ENCODE peak calls at places on chromosomes 2 and 18, in five cellular contexts. V, X, G, D and U are unnamed samples.

GRCh38 chr18:48007955-48008701 is 77.7 kb upstream of the SMAD2 start:
- DNase-seq in D (no peak), X (peak), V (no peak), G (no peak), U (peak)

GRCh38 chr2:20614201-20615045 is 36.5 kb downstream of the HS1BP3 start:
- DNase-seq in V (no peak), D (no peak), G (peak), X (no peak), U (no peak)

GRCh38 chr2:16006537-16007166 is 66.3 kb downstream of the MYCN start:
- DNase-seq in D (no peak), G (no peak), X (no peak), V (no peak), U (no peak)

GRCh38 chr18:51559902-51560287 is 362.4 kb upstream of the MEX3C start:
- DNase-seq in G (no peak), V (no peak), X (no peak), D (no peak), U (no peak)

GRCh38 chr2:68828887-68829708 is 42.1 kb downstream of the BMP10 start:
- DNase-seq in G (peak), D (peak), V (peak), X (peak), U (peak)

GRCh38 chr2:224159345-224159928 is 120.4 kb upstream of the SERPINE2 start:
- DNase-seq in X (no peak), V (no peak), D (no peak), G (no peak), U (no peak)

GRCh38 chr2:224630659-224631550 is 45.7 kb upstream of the CUL3 start:
- DNase-seq in X (no peak), G (no peak), V (no peak), D (no peak), U (peak)

GRCh38 chr2:146701183-146701582 is 1143.6 kb upstream of the ACVR2A start:
- DNase-seq in V (no peak), D (no peak), G (no peak), X (no peak), U (no peak)

GRCh38 chr18:47944972-47945843 is 14.7 kb upstream of the SMAD2 start:
- DNase-seq in G (no peak), V (peak), D (no peak), X (no peak), U (peak)

GRCh38 chr2:169683054-169683424 is 11.2 kb downstream of the CFAP210 start:
- DNase-seq in G (no peak), D (no peak), X (no peak), V (peak), U (no peak)

GRCh38 chr2:188338463-188338862 is 46.8 kb downstream of the GULP1 start:
- DNase-seq in G (no peak), V (no peak), D (no peak), X (no peak), U (no peak)

GRCh38 chr2:234488913-234489451 is 7.9 kb downstream of the ARL4C start:
- DNase-seq in G (no peak), D (no peak), X (no peak), V (no peak), U (no peak)

GRCh38 chr2:111200333-111200879 is 79.7 kb downstream of the BCL2L11 start:
- DNase-seq in X (peak), G (no peak), D (no peak), V (no peak), U (no peak)

GRCh38 chr18:64618390-64618789 is 469.5 kb upstream of the LINC00305 start:
- DNase-seq in D (no peak), X (no peak), V (no peak), G (no peak), U (no peak)

GRCh38 chr2:77121518-77121917 is 400.7 kb downstream of the LRRTM4 start:
- DNase-seq in X (no peak), V (no peak), D (no peak), G (no peak), U (no peak)

GRCh38 chr2:71781695-71782228 is 328.4 kb downstream of the DYSF start:
- DNase-seq in G (no peak), D (no peak), V (no peak), X (peak), U (no peak)

GRCh38 chr2:232073699-232074098 is 112.2 kb downstream of the DIS3L2 start:
- DNase-seq in X (no peak), G (no peak), D (no peak), V (no peak), U (no peak)

GRCh38 chr2:172968061-172968469 is 107.6 kb upstream of the MAP3K20 start:
- DNase-seq in D (peak), V (no peak), G (peak), X (peak), U (no peak)

GRCh38 chr2:134906726-134907125 is 11.9 kb upstream of the CCNT2 start:
- DNase-seq in D (no peak), X (no peak), G (no peak), V (no peak), U (no peak)

GRCh38 chr18:51361130-51361860 is 163.8 kb upstream of the MEX3C start:
- DNase-seq in G (no peak), D (no peak), V (no peak), X (no peak), U (no peak)

GRCh38 chr2:74429487-74430451 is 8.2 kb downstream of the WDR54 start:
- DNase-seq in G (no peak), X (no peak), D (no peak), V (no peak), U (no peak)

GRCh38 chr2:43136862-43137261 is 89.5 kb downstream of the ZFP36L2 start:
- DNase-seq in D (no peak), V (no peak), G (no peak), X (no peak), U (no peak)

GRCh38 chr2:120398051-120398960 is 52.4 kb downstream of the INHBB start:
- DNase-seq in D (peak), X (no peak), G (peak), V (no peak), U (no peak)

GRCh38 chr18:76657428-76657827 is 162.4 kb upstream of the ZNF516 start:
- DNase-seq in V (no peak), G (no peak), D (no peak), X (no peak), U (no peak)

DNA sequence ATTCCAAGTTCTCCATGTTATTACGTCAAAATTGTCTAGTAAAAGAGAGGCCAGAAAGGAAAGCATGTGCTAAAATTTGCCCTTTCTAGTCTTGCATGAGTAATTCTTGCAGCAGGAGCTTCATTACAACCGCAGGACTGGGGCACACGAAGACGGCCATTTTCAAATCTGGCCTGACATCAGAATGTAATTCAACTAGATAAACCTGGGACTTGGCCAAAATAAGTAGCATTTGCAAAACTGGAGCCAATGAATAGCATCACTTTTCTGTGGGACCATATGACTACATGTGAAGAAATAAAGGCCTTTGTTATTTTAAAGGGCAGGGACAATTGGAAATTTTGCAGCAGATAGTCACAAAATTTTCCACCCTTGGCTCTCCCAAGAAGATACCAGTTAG is 3.0 kb upstream of the FZD7 start:
- DNase-seq in X (no peak), D (no peak), G (no peak), V (no peak), U (no peak)
- H3K27ac ChIP-seq in X (no peak), D (peak), G (no peak), V (no peak), U (no peak)

GRCh38 chr2:144330951-144331651 is 188.8 kb downstream of the ZEB2 start:
- DNase-seq in X (no peak), G (no peak), D (no peak), V (no peak), U (no peak)

GRCh38 chr2:144329472-144329871 is 190.4 kb downstream of the ZEB2 start:
- DNase-seq in X (no peak), D (no peak), V (no peak), G (no peak), U (no peak)

GRCh38 chr2:144333144-144333555 is 186.8 kb downstream of the ZEB2 start:
- DNase-seq in V (no peak), G (no peak), D (no peak), X (no peak), U (no peak)

GRCh38 chr2:144332356-144333143 is 187.4 kb downstream of the ZEB2 start:
- DNase-seq in X (peak), V (peak), G (peak), D (peak), U (peak)

GRCh38 chr2:144331652-144332355 is 188.1 kb downstream of the ZEB2 start:
- DNase-seq in D (no peak), X (no peak), G (peak), V (peak), U (peak)
- H3K27ac ChIP-seq in D (peak), X (peak), G (peak), V (peak), U (peak)

GRCh38 chr2:150153646-150154307 is 333.7 kb downstream of the RND3 start:
- DNase-seq in G (no peak), D (no peak), X (no peak), V (no peak), U (no peak)
- H3K27ac ChIP-seq in G (no peak), D (no peak), X (no peak), V (no peak), U (no peak)

GRCh38 chr2:46780801-46781445 is 134.7 kb downstream of the MCFD2 start:
- DNase-seq in X (no peak), D (no peak), G (no peak), V (no peak), U (no peak)
- H3K27ac ChIP-seq in X (no peak), D (peak), G (peak), V (no peak), U (peak)

GRCh38 chr18:5630057-5630765 is 86.4 kb upstream of the EPB41L3 start:
- DNase-seq in V (no peak), X (peak), G (peak), D (no peak), U (peak)
- H3K27ac ChIP-seq in V (no peak), X (peak), G (peak), D (no peak), U (no peak)

DNA sequence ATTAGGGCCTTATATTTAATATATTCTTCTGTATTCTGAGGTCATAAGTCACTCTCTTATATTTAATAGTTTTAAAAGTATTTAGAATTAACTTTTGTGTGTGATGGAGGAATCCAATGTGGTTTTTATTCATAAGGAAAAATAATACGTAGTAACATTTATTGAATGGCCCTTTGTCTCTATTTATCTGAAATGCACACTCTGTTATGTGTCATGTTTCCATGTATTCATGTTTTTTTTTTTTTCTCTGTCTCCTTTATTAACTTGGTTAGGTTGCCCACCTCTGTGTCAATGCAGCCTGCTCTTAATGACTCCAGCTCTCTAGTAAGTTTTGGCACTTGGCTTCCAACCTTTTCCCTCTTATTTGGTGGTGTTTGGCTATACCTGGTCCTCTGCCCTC is 33.8 kb downstream of the RNF144A start:
- DNase-seq in V (no peak), X (no peak), D (no peak), G (no peak), U (no peak)
- H3K27ac ChIP-seq in V (no peak), X (no peak), D (no peak), G (no peak), U (no peak)